ENCODE peak calls at places on chromosomes 4 and X, in four cellular contexts. P is NCI-H1417, E is NCI-H1105, V is EL. C is an unnamed sample.

GRCh38 chrX:79065696-79066095 is 78.8 kb upstream of the GPR174 start:
- DNase-seq in P (no peak), E (no peak), V (no peak), C (no peak)

GRCh38 chr4:187633245-187633644 is 362.3 kb upstream of the ZFP42 start:
- DNase-seq in P (no peak), E (no peak), V (no peak), C (no peak)

GRCh38 chrX:115067812-115068211 is 50.4 kb upstream of the IL13RA2 start:
- DNase-seq in P (no peak), E (no peak), V (no peak), C (no peak)

GRCh38 chrX:118780509-118780908 is 43.1 kb upstream of the ZCCHC12 start:
- DNase-seq in P (no peak), E (no peak), V (no peak), C (no peak)

GRCh38 chr4:181437895-181438294 is 805.3 kb upstream of the TENM3 start:
- DNase-seq in P (no peak), E (no peak), V (no peak), C (no peak)

GRCh38 chr4:108152980-108153379 is 15.8 kb downstream of the LEF1 start:
- DNase-seq in P (no peak), E (no peak), V (no peak), C (no peak)

GRCh38 chr4:123351713-123352112 is 44.9 kb upstream of the SPRY1 start:
- DNase-seq in P (no peak), E (no peak), V (no peak), C (no peak)

GRCh38 chrX:110162131-110162530 is 155.8 kb downstream of the AMMECR1 start:
- DNase-seq in P (no peak), E (no peak), V (no peak), C (no peak)

GRCh38 chr4:30912098-30912719 is 192.0 kb downstream of the PCDH7 start:
- DNase-seq in P (no peak), E (no peak), V (peak), C (no peak)

GRCh38 chr4:26290276-26290675 is 30.5 kb upstream of the RBPJ start:
- DNase-seq in P (no peak), E (no peak), V (no peak), C (no peak)

GRCh38 chr4:184294734-184295133 is 77.1 kb upstream of the ENPP6 start:
- DNase-seq in P (no peak), E (no peak), V (no peak), C (no peak)